ENCODE peak calls at places on chromosomes 6 and 20, in nine cellular contexts. K is neural progenitor cell, T is HCT116, J is hepatocyte, C is GM23248, U is MM.1S, B is PC-3, X is GM23338, G is OCI-LY7. Z is an unnamed sample.

GRCh38 chr6:98486052-98486451 is 348.3 kb upstream of the POU3F2 start:
- DNase-seq in T (no peak), G (no peak), U (no peak), B (no peak), X (peak), J (no peak), C (no peak), K (peak), Z (peak)

GRCh38 chr20:43187476-43188233 is 2.1 kb downstream of the PTPRT start:
- DNase-seq in T (peak), C (peak), J (peak), G (peak), B (peak), K (peak), X (peak), U (peak), Z (peak)

GRCh38 chr6:150865406-150866146 is at the start of gene MTHFD1L:
- DNase-seq in C (peak), U (peak), J (peak), B (peak), G (peak), K (peak), X (peak), T (peak), Z (peak)

GRCh38 chr6:43972915-43973304 is 154.3 kb downstream of the MRPL14 start:
- DNase-seq in K (no peak), U (no peak), T (no peak), B (peak), J (peak), C (peak), G (no peak), X (no peak), Z (no peak)

GRCh38 chr20:21315138-21315537 is 12.0 kb downstream of the XRN2 start:
- DNase-seq in K (no peak), X (no peak), G (peak), B (no peak), C (peak), T (no peak), U (peak), J (no peak), Z (no peak)

GRCh38 chr6:102717737-102718427 is 1324.4 kb downstream of the GRIK2 start:
- DNase-seq in X (peak), U (no peak), K (peak), C (no peak), T (no peak), B (no peak), J (no peak), G (no peak), Z (no peak)

GRCh38 chr6:148700713-148701392 is 46.0 kb upstream of the UST start:
- DNase-seq in U (peak), G (no peak), B (peak), X (peak), T (no peak), K (peak), J (peak), C (peak), Z (no peak)

GRCh38 chr6:144434308-144434990 is 149.3 kb downstream of the UTRN start:
- DNase-seq in G (no peak), K (no peak), T (no peak), X (no peak), B (peak), C (peak), J (no peak), U (no peak), Z (no peak)

GRCh38 chr20:11387189-11387754 is 530.4 kb upstream of the BTBD3 start:
- DNase-seq in K (no peak), U (no peak), X (no peak), G (no peak), T (peak), J (no peak), B (peak), C (peak), Z (no peak)

GRCh38 chr20:62409935-62410741 is 3.1 kb upstream of the CABLES2 start:
- DNase-seq in K (peak), X (peak), U (peak), T (no peak), G (peak), J (peak), B (peak), C (peak), Z (peak)

GRCh38 chr20:42392417-42392816 is 774.2 kb upstream of the CHD6 start:
- DNase-seq in C (no peak), X (no peak), G (no peak), U (no peak), T (no peak), K (no peak), B (no peak), J (no peak), Z (no peak)

GRCh38 chr6:105272783-105273182 is 93.0 kb upstream of the POPDC3 start:
- DNase-seq in K (peak), X (peak), B (peak), U (no peak), T (no peak), G (no peak), C (peak), J (peak), Z (no peak)

DNA sequence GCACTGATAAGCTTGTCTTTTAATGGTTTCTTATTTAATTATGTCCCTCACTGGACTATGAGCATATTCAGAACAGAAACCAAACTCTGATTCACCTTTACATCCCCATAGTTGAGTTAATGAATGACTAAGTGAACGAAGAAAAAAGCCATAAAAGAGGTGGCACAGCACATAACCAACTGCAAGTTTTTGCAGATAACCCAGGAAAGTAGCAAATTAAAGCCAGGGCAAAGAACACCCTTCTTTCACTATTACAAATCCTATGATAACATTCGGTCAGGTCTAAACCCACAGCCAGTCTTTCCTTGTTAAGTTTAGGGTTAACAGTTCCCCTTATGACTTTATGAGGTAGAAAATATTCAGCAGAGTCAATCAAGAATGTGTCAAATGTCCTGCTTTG is 102.7 kb downstream of the RIN2 start:
- DNase-seq in G (no peak), K (no peak), B (no peak), X (no peak), U (no peak), C (peak), J (peak), T (no peak), Z (no peak)
- TF ChIP-seq EZH2phosphoT487 in G (no peak), K (no peak), B (no peak), X (no peak), U (no peak), C (no peak), J (no peak), T (no peak), Z (no peak)

GRCh38 chr6:111798281-111798725 is 74.9 kb downstream of the FYN start:
- DNase-seq in B (peak), G (no peak), X (no peak), K (no peak), C (peak), T (no peak), J (no peak), U (no peak), Z (no peak)
- TF ChIP-seq EZH2phosphoT487 in B (no peak), G (no peak), X (no peak), K (no peak), C (no peak), T (no peak), J (no peak), U (no peak), Z (no peak)

GRCh38 chr6:34237316-34237721 is 646 bp downstream of the HMGA1 start:
- DNase-seq in K (peak), T (no peak), G (peak), U (peak), C (peak), B (peak), J (peak), X (no peak), Z (peak)

GRCh38 chr6:34234667-34235604 is 1.7 kb upstream of the HMGA1 start:
- DNase-seq in B (no peak), G (peak), X (peak), U (no peak), C (no peak), T (no peak), K (peak), J (peak), Z (no peak)

GRCh38 chr6:34233867-34234266 is 2.8 kb upstream of the HMGA1 start:
- DNase-seq in J (no peak), B (no peak), K (no peak), X (no peak), U (no peak), C (no peak), G (no peak), T (no peak), Z (no peak)

GRCh38 chr6:34236423-34237315 is at the start of gene HMGA1:
- DNase-seq in K (peak), T (no peak), U (peak), C (peak), B (peak), G (peak), J (peak), X (peak), Z (peak)

DNA sequence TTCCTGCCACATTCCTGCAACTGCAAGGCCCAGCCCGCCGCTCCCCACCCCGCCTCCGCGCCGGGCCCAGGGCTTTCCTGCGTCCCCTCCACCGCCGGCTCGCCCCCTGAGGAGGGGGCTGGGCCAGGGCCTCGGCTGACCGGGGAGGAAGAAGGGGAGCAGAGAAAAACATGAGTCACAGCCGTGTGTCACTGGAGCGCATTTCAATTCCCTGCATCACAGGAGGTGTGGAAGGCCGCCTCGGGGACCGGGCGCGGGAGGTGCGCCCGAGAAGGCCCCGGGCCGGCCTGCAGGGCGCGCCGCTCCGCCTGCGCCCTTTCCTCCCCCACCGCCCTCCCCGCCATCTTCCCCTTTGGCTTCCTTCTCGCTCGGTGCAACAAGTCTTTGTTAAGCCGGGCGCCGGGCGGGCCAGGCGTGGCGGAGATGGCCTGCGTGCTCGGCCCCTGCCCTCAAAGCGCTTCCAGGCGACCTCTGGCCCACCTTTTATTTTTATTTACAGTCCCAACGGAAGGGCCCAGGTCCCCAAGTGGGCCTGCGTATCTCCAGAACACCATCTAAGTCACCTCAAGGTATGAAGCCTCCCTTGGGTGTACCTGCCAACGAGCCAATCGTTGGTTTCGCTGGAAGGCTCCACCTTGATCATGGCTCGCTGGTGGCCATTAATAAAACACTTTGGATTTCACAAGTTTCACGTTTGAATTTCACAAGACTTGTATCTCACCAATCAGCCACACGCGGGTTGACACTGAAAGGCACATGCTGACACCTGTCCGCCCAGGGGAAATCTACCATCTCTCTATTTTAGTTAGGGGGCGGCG is 859 bp upstream of the HMGA1 start:
- DNase-seq in G (peak), C (peak), U (no peak), J (peak), T (no peak), B (peak), X (peak), K (peak), Z (no peak)
- TF ChIP-seq EZH2phosphoT487 in G (no peak), C (no peak), U (no peak), J (no peak), T (no peak), B (peak), X (no peak), K (no peak), Z (no peak)

GRCh38 chr20:35005463-35005961 is 49.8 kb downstream of the MYH7B start:
- DNase-seq in U (no peak), B (no peak), X (no peak), G (no peak), C (no peak), T (no peak), K (no peak), J (no peak), Z (no peak)
- TF ChIP-seq EZH2phosphoT487 in U (no peak), B (no peak), X (no peak), G (no peak), C (no peak), T (no peak), K (no peak), J (no peak), Z (no peak)

GRCh38 chr6:108988291-108988690 is 106.4 kb downstream of the SESN1 start:
- DNase-seq in B (peak), K (no peak), U (no peak), J (no peak), T (no peak), G (no peak), C (no peak), X (no peak), Z (no peak)
- TF ChIP-seq EZH2phosphoT487 in B (no peak), K (no peak), U (no peak), J (no peak), T (no peak), G (no peak), C (no peak), X (no peak), Z (no peak)

GRCh38 chr6:49626811-49627210 is 9.8 kb downstream of the RHAG start:
- DNase-seq in J (no peak), U (no peak), G (no peak), T (no peak), B (no peak), K (no peak), X (no peak), C (no peak), Z (no peak)
- TF ChIP-seq EZH2phosphoT487 in J (no peak), U (no peak), G (no peak), T (no peak), B (no peak), K (no peak), X (no peak), C (no peak), Z (no peak)

GRCh38 chr6:127518212-127518709 is 874 bp downstream of the MTCL3 start:
- DNase-seq in J (no peak), G (no peak), B (no peak), K (peak), C (no peak), T (no peak), X (peak), U (no peak), Z (peak)

GRCh38 chr6:127517698-127518097 is 1.4 kb downstream of the MTCL3 start:
- DNase-seq in J (no peak), C (no peak), K (no peak), U (no peak), G (no peak), X (no peak), B (no peak), T (no peak), Z (no peak)

GRCh38 chr6:127518710-127519468 is at the start of gene MTCL3:
- DNase-seq in U (no peak), T (no peak), X (peak), J (peak), G (no peak), C (peak), B (no peak), K (peak), Z (peak)

GRCh38 chr6:127519469-127519785 is 292 bp upstream of the MTCL3 start:
- DNase-seq in J (no peak), U (no peak), G (no peak), B (no peak), T (no peak), K (no peak), C (no peak), X (no peak), Z (no peak)

GRCh38 chr6:127520061-127520460 is 926 bp upstream of the MTCL3 start:
- DNase-seq in X (peak), G (no peak), C (peak), B (no peak), U (peak), T (no peak), K (peak), J (peak), Z (no peak)
- TF ChIP-seq EZH2phosphoT487 in X (no peak), G (no peak), C (no peak), B (no peak), U (no peak), T (no peak), K (no peak), J (no peak), Z (no peak)

GRCh38 chr6:10146723-10147451 is 268.0 kb downstream of the TFAP2A start:
- DNase-seq in J (peak), X (peak), C (peak), B (peak), K (peak), G (peak), T (peak), U (peak), Z (peak)
- TF ChIP-seq EZH2phosphoT487 in J (no peak), X (no peak), C (no peak), B (no peak), K (no peak), G (no peak), T (no peak), U (no peak), Z (no peak)

Z was measured in SK-N-SH.